ENCODE peak calls at places on chromosomes 1 and 21, in eight cellular contexts. G is AG04450, S is AG04449, Q is bronchial epithelial cell, K is IMR-90, F is progenitor cell of endocrine pancreas, Z is nephron progenitor cell, H is foreskin fibroblast. O is an unnamed sample.

GRCh38 chr1:81174052-81174451 is 626.7 kb upstream of the ADGRL2 start:
- DNase-seq in Z (no peak), F (no peak), G (no peak), K (peak), S (no peak), H (peak), Q (peak), O (no peak)

GRCh38 chr1:62746086-62746808 is 37.7 kb upstream of the ATG4C start:
- DNase-seq in H (peak), G (no peak), S (no peak), Q (peak), F (no peak), K (peak), Z (no peak), O (peak)

GRCh38 chr21:41887682-41888081 is 8.5 kb upstream of the PRDM15 start:
- DNase-seq in F (no peak), S (no peak), Q (no peak), H (no peak), K (no peak), Z (no peak), G (no peak), O (no peak)

GRCh38 chr21:46116846-46117585 is 19.1 kb downstream of the COL6A2 start:
- DNase-seq in K (no peak), S (no peak), H (peak), Q (no peak), G (no peak), F (peak), Z (peak), O (no peak)

GRCh38 chr1:168751195-168751650 is 22.2 kb upstream of the DPT start:
- DNase-seq in Q (no peak), K (no peak), Z (no peak), F (no peak), G (no peak), S (no peak), H (no peak), O (no peak)

GRCh38 chr1:156942176-156942575 is 21.7 kb downstream of the LRRC71 start:
- DNase-seq in H (no peak), K (no peak), S (no peak), G (no peak), F (no peak), Q (no peak), Z (no peak), O (no peak)

GRCh38 chr1:98458514-98459259 is 202.8 kb upstream of the SNX7 start:
- DNase-seq in G (no peak), F (no peak), H (no peak), K (no peak), S (no peak), Z (peak), Q (peak), O (no peak)

GRCh38 chr1:32066489-32066873 is 6.3 kb upstream of the TMEM39B start:
- DNase-seq in H (peak), G (no peak), Z (no peak), Q (peak), S (no peak), K (peak), F (no peak), O (peak)

GRCh38 chr1:115794976-115795375 is 26.5 kb upstream of the CASQ2 start:
- DNase-seq in Z (no peak), H (no peak), G (no peak), K (no peak), Q (peak), S (no peak), F (no peak), O (no peak)

GRCh38 chr21:44845418-44846200 is 27.7 kb upstream of the SUMO3 start:
- DNase-seq in K (peak), G (no peak), Q (no peak), S (no peak), Z (peak), H (peak), F (peak), O (no peak)

GRCh38 chr1:22787636-22788035 is 77.0 kb downstream of the EPHB2 start:
- DNase-seq in F (no peak), H (no peak), G (no peak), Q (no peak), K (no peak), Z (no peak), S (no peak), O (no peak)
- TF ChIP-seq CTCF in F (no peak), H (no peak), G (no peak), Q (no peak), K (no peak), Z (no peak), S (no peak), O (no peak)

GRCh38 chr1:25537148-25537831 is 6.1 kb upstream of the LDLRAP1 start:
- DNase-seq in H (no peak), F (no peak), Q (no peak), Z (no peak), G (no peak), S (no peak), K (no peak), O (no peak)
- TF ChIP-seq CTCF in H (no peak), F (no peak), Q (no peak), Z (no peak), G (no peak), S (no peak), K (no peak), O (no peak)

DNA sequence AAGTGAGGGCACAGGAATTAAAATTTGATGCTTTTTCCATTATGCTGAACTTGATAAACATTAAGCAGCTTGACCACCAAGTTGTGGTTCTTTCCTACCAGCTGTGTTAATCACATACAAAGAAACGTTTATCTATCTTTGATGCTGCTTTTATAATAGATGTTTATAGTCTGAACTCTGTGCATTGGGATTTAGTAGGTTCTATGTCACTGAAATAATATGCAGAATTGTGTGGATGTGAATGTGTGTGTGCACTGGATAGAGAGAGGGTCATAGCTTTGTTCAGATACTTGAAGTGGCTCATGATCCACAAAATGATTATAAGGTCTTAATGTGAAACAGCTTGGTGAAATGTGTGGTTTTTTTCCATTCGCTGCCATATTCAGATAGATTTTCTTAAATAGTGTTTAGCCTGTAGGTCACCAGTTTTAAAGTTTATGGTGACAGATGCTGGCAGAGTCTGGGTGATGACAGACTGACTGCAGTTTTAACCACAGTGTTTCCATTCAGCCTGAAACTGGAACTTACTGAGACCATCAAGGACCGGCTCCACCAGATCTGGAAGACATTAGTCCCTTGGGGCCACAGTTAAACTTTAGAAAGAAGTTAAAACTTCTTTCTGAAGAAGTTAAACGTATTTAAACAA is 10.2 kb downstream of the DDI2 start:
- DNase-seq in G (no peak), F (no peak), Z (no peak), H (peak), K (peak), S (no peak), Q (no peak), O (no peak)
- TF ChIP-seq CTCF in G (no peak), F (no peak), Z (no peak), H (no peak), K (no peak), S (no peak), Q (no peak), O (no peak)

DNA sequence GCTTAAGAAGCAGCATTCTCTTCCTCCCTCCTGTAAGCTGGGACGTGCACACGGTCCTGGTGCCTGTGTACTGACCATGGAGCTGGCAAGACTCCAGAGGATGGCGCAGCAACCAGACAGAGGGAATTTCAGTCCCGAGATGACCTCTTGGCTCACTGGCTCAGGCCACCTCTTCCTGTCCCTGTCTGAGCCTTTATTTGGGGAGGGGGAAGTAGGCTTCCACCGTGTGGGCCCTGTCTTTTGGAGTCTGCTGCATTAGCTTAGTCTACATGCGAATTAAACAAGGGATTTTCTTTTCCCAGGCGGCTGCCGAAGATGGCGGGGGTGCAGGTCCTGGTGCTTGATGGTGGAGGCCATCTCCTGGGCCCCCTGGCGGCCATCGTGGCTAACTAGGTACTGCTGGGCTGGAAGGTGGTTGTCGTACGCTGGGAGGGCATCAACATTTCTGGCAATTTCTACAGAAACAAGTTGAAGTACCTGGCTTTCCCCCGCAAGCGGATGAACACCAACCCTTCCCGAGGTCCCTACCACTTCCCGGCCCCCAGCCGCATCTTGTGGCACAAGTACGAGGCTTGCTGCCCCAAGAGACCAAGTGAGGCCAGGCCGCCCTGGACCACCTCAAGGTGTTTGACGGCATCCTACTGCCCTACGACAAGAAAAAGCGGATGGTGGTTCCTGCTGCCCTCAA is 10.2 kb downstream of the IL24 start:
- DNase-seq in S (no peak), K (no peak), G (no peak), F (no peak), Q (no peak), Z (peak), H (no peak), O (no peak)
- TF ChIP-seq CTCF in S (peak), K (peak), G (peak), F (peak), Q (peak), Z (peak), H (no peak), O (peak)

DNA sequence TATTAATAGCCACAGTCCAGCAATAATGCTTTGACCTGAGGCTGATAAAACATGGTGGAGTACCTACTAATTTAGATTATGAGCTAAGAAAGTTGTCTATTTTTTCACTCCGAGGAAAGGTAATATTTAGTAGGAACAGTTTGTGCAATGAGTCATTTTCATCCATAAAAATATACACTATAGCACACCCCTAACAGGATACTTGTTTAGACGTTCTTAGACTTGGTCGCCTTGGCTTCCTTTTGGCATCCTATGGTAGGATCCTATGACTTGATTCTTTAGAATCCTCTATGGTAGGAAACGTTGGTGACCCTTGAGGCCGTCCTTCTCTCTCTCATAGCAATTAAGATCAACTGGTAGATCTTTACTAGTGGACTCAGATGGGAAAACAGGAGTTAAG is 81.8 kb downstream of the RGS7 start:
- DNase-seq in S (no peak), H (no peak), Z (no peak), G (no peak), Q (no peak), F (no peak), K (no peak), O (no peak)
- TF ChIP-seq CTCF in S (no peak), H (no peak), Z (no peak), G (no peak), Q (no peak), F (no peak), K (no peak), O (no peak)

DNA sequence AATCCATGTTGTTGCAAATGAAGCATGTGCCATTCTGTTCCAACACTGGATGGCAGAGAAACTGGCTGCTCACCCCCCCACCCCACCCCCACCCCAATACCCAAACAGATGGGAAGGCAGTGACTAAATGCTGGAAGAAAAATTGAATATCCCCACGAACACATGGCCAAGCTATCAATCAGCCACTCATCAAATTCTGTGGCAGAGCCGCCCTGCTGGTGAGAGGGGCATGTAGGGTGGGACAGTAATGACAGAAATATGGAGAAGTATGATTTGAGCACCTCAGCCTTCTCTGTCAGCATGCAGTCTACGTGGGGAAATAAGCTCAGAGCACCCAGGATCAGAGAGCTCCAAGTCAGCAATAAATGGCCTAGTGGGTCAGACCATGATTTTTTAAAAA is 34.1 kb downstream of the OPTC start:
- DNase-seq in G (no peak), F (no peak), Z (no peak), Q (no peak), K (no peak), H (no peak), S (no peak), O (no peak)
- TF ChIP-seq CTCF in G (no peak), F (no peak), Z (no peak), Q (no peak), K (no peak), H (no peak), S (no peak), O (no peak)

GRCh38 chr1:72620453-72620852 is 338.1 kb upstream of the NEGR1 start:
- DNase-seq in K (no peak), Z (no peak), F (no peak), Q (no peak), G (no peak), H (no peak), S (no peak), O (no peak)

GRCh38 chr1:72623299-72623708 is 341.0 kb upstream of the NEGR1 start:
- DNase-seq in G (peak), F (no peak), Z (peak), H (peak), K (peak), S (peak), Q (peak), O (peak)
- TF ChIP-seq CTCF in G (peak), F (peak), Z (peak), H (peak), K (peak), S (peak), Q (peak), O (peak)

DNA sequence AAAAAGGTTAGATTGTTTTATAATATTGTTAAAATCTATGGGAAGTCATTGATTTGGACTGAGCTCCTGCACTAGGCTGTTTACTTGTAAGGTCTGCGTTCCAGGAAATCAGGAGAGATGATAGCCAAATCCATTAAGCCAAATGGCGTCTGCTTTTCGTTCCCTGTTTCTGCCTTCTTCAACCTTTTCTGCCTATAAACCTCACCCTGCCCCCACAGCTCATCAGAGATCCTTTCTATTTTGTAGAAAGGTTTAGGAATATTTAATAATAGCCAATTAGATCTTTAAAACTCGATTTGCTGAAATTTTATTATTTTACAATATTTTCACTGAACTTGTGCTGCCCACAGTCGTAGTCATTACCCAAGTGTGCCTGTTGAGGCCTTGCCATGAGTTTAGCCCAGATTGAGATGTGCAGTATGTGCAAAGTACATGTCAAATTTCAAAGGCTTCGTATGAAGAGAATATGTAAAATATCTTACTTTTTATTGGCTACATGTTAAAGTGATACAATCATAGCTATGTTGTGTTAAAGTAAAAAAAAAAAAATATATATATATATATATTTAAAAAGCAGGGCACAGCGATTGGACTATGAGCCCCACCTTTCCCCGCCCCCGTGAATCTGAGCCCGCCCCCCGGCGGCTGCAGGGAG is 444 bp upstream of the IARS2 start:
- DNase-seq in Z (no peak), H (no peak), G (no peak), F (no peak), S (no peak), Q (no peak), K (no peak), O (no peak)
- TF ChIP-seq CTCF in Z (no peak), H (no peak), G (no peak), F (no peak), S (no peak), Q (no peak), K (no peak), O (no peak)